ENCODE peak calls at places on chromosomes 12 and 14, in nine cellular contexts. R, C, Y, B, Z, I, K, A and T are unnamed samples. For H3K4me1, the result is how much of the 10 kb centered on the place peaks cover.

GRCh38 chr12:106308611-106309010 is 6.1 kb downstream of the TCP11L2 start:
- DNase-seq in Z (no peak), C (no peak), B (no peak), R (no peak), A (no peak), K (no peak), Y (no peak), I (no peak), T (no peak)

GRCh38 chr14:69807192-69807591 is 10.2 kb upstream of the SLC10A1 start:
- DNase-seq in R (no peak), B (no peak), A (no peak), Y (no peak), K (no peak), Z (no peak), C (no peak), I (no peak), T (no peak)

GRCh38 chr12:51033048-51033447 is 6.9 kb upstream of the SLC11A2 start:
- DNase-seq in B (no peak), A (no peak), Y (no peak), Z (no peak), K (no peak), C (no peak), I (no peak), R (no peak), T (no peak)

GRCh38 chr12:70353780-70354640 is 12.1 kb upstream of the KCNMB4 start:
- DNase-seq in A (no peak), K (no peak), Z (no peak), I (no peak), C (no peak), B (no peak), R (no peak), Y (no peak), T (no peak)

GRCh38 chr14:59252772-59253500 is 64.5 kb downstream of the DAAM1 start:
- DNase-seq in B (no peak), I (no peak), Y (no peak), K (no peak), A (no peak), C (no peak), R (no peak), Z (no peak), T (no peak)

GRCh38 chr14:66425402-66425801 is 60.8 kb upstream of the CCDC196 start:
- DNase-seq in B (no peak), Y (peak), Z (no peak), A (no peak), R (no peak), C (no peak), K (no peak), I (peak), T (no peak)

GRCh38 chr12:103742349-103742784 is 98.7 kb downstream of the NT5DC3 start:
- DNase-seq in A (no peak), I (peak), Z (no peak), C (no peak), R (peak), K (no peak), B (no peak), Y (peak), T (no peak)

GRCh38 chr12:129052373-129052772 is 199.1 kb downstream of the GLT1D1 start:
- DNase-seq in C (no peak), A (no peak), Y (no peak), B (no peak), K (no peak), Z (no peak), R (no peak), I (no peak), T (no peak)

GRCh38 chr12:123929869-123930583 is 42.6 kb downstream of the CCDC92 start:
- DNase-seq in R (no peak), Z (no peak), K (peak), C (no peak), A (no peak), Y (no peak), I (no peak), B (no peak), T (peak)

GRCh38 chr12:2172040-2172439 is 119.3 kb downstream of the CACNA1C start:
- DNase-seq in K (no peak), R (no peak), A (no peak), C (no peak), I (no peak), Y (no peak), B (no peak), Z (no peak), T (no peak)

GRCh38 chr12:27828196-27828595 is 48.2 kb upstream of the MANSC4 start:
- DNase-seq in Y (no peak), Z (no peak), A (no peak), K (no peak), C (no peak), B (no peak), R (no peak), I (no peak), T (no peak)

GRCh38 chr14:32259368-32260013 is 56.4 kb upstream of the RNU6-8 start:
- DNase-seq in Z (no peak), B (no peak), K (no peak), R (peak), Y (no peak), C (no peak), A (no peak), I (no peak), T (peak)

GRCh38 chr12:76117751-76118150 is 33.3 kb upstream of the NAP1L1 start:
- DNase-seq in A (no peak), Y (no peak), Z (no peak), I (no peak), C (no peak), B (no peak), K (no peak), R (no peak), T (peak)

GRCh38 chr14:65813760-65814387 is 401.3 kb downstream of the FUT8 start:
- DNase-seq in Y (no peak), I (no peak), A (no peak), Z (no peak), B (no peak), R (no peak), K (no peak), C (no peak), T (no peak)

GRCh38 chr12:124480469-124481256 is 86.7 kb downstream of the NCOR2 start:
- DNase-seq in I (no peak), R (peak), Z (no peak), B (peak), K (no peak), A (no peak), Y (no peak), C (peak), T (peak)

GRCh38 chr12:12985817-12986408 is 14.2 kb downstream of the HEBP1 start:
- DNase-seq in K (no peak), R (peak), I (no peak), Z (no peak), B (no peak), C (no peak), A (no peak), Y (no peak), T (peak)

GRCh38 chr12:50110127-50110761 is 1.8 kb upstream of the COX14 start:
- DNase-seq in R (peak), B (no peak), I (peak), C (peak), Y (peak), K (peak), Z (no peak), A (peak), T (no peak)

GRCh38 chr12:62772556-62772955 is 162.4 kb downstream of the PPM1H start:
- DNase-seq in K (no peak), C (no peak), Z (no peak), B (no peak), A (no peak), Y (no peak), I (no peak), R (no peak), T (peak)

GRCh38 chr12:108231109-108231905 is 102.2 kb downstream of the WSCD2 start:
- DNase-seq in Y (no peak), C (no peak), A (no peak), K (no peak), B (no peak), Z (no peak), I (no peak), R (no peak), T (no peak)

DNA sequence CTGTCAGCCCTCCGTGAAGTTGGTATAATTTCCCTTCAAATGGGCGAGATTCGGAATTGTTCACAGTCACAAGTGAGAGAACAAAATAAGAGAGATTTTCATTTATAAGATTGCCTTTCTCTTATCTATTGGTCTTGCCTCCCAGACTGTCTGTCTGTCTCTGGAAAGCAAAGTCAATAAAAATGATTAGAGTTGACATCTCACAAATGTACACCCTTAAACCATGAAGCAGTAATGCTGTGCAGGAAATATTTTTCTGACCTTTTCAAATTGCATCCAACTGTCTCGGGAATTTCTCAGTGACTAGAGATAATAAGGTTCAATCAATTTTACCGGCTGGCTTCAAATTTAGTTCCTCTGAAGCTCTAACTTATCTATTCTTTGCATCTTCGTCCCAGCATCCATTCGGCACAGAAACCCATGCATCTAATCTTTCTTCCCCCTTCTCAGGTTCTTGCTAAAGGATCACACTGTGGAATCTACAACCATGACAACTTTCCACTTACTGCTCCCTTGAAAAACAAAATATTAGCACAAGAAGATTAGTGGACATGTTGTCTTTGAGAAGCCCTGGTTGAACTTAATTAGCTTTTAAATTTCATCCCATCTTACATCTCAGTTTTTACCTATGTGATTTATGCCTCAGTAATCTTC is 93.1 kb downstream of the RMST start:
- DNase-seq in I (no peak), A (no peak), Y (no peak), B (no peak), C (no peak), K (no peak), Z (no peak), R (no peak), T (no peak)
- H3K27ac ChIP-seq in I (peak), A (no peak), Y (peak), B (no peak), C (peak), K (no peak), Z (peak), R (no peak), T (peak)

DNA sequence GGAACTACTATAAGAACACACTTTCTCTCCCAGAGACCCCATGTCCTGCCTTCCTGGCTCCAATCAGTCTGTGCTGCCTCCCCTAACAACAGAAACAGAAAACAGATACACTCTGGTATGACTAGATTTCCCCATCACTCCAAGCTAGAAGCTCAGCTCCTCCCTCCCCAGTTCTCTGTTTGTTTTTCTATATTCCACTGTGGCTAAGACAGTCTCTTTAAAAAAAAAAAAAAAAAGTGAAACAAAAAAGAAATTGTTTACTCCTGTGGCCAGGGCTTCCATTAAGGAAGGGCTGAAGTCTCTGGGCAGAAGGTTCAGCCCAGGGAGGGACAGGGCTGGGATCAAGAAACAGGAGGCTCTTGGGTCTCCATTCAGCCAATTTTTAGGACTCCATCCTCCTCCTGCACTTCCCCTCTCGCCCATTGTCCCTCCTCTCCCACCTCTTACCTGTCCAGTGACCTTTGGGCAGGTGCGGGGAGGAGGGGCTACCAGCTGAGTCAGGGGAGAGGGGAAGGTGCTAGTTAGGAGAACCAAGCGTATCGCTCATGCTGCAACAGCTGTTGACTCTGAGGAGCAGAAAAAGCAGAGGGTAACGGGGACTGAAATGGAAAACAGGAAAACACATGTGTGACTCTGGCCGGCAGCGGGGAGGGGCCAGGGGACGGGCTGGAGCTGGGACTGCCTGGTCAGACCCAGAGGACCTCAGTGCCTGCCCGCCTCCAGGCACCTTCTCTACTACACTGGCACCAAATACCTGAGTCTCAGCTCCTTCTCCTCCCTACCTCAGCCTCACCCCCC is 4.2 kb upstream of the SLC7A7 start:
- DNase-seq in Y (peak), A (no peak), R (peak), C (peak), K (no peak), B (no peak), I (peak), Z (no peak), T (peak)
- H3K4me3 ChIP-seq in Y (peak), A (no peak), R (no peak), C (peak), K (no peak), B (peak), I (no peak), Z (no peak), T (peak)

GRCh38 chr14:35339761-35340406 is 47.7 kb downstream of the PSMA6 start:
- DNase-seq in R (no peak), Z (no peak), C (peak), B (peak), I (no peak), K (no peak), A (no peak), Y (no peak), T (no peak)
- H3K4me1 ChIP-seq in R (half or more), Z (half or more), C (under half), B (half or more), I (under half), K (under half), A (under half), Y (half or more), T (under half)

DNA sequence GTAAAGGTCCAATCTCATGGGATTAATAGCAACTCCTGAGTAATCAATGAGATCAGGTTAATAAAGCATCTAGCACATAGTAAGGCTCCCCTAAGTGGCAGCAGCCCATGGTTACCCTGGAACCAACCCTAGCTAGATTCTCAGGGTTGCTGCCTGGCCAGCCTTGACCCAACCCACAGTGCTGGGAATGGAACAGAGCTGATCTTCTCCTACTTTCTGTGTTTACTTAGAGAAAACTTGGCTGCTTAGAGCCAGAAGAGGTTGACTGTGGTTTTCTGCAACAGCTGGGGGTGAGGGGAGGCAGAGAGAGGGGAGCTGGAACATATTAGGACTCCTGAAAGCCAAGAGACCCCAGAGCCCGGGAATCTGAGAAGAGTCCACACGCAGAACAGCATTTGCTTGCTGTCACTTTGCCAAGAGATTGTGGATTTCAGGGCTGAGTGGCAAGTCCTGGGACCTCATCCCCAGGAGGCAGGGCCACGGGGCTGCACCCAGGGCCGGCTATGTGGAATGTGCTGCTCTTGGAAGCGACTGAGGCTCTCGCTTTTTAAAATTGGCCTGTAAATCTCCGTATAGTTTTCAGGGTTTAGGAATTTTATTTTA is 22.2 kb upstream of the MED13L start:
- DNase-seq in I (no peak), B (no peak), K (peak), C (peak), R (no peak), Y (no peak), A (no peak), Z (no peak), T (peak)
- H3K27ac ChIP-seq in I (peak), B (no peak), K (peak), C (no peak), R (no peak), Y (no peak), A (no peak), Z (no peak), T (no peak)

DNA sequence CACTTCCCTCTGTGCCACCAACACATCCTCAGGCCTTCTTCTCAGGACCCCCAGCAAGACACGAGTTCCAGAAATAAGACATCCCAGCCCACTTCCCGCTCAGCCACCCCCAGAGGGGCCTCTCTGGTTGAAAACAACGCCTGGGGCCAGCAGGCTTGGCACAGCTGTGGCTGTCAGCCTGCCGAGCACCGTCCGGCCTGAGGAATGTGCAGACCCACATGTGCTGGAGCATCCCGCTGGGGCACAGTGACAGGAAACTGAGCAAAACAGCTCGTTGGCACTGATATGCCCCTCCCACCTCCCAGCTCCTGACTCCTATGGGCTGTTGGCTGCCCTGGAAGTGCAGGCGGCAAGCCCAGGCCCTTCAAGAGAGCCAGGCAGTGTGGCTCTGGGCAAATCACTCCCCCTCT is 1.4 kb downstream of the SYNE3 start:
- DNase-seq in K (peak), A (no peak), C (peak), R (no peak), B (peak), Y (no peak), Z (no peak), I (no peak), T (peak)
- H3K4me3 ChIP-seq in K (peak), A (no peak), C (peak), R (no peak), B (peak), Y (peak), Z (peak), I (peak), T (peak)

GRCh38 chr12:45966486-45966885 is 23.9 kb downstream of the SCAF11 start:
- DNase-seq in A (no peak), K (no peak), Y (no peak), I (no peak), Z (no peak), C (no peak), R (peak), B (no peak), T (no peak)
- H3K4me1 ChIP-seq in A (under half), K (under half), Y (half or more), I (under half), Z (under half), C (under half), R (under half), B (under half), T (under half)